ENCODE peak calls at places on chromosomes 1 and 21, in eight cellular contexts. A is spleen; Y is effector memory CD8-positive, alpha-beta T cell; U is activated CD4-positive, CD25-positive, alpha-beta regulatory T cell treated with anti-CD3 and anti-CD28 coated beads, Interleukin-2, amount 50 U/mL, for 72 hours; Z is HTR-8/SVneo; V is right cardiac atrium; J is stimulated activated CD8-positive, alpha-beta memory T cell treated with anti-CD3 and anti-CD28 coated beads, Interleukin-2, amount 100 ng/mL, for 1 hour; H is AG10803. I is an unnamed sample.

GRCh38 chr1:34199927-34200326 is 23.2 kb downstream of the C1orf94 start:
- DNase-seq in A (no peak), V (no peak), H (peak), J (no peak), Y (no peak), U (no peak), Z (peak), I (no peak)

GRCh38 chr1:41503507-41504125 is 19.1 kb upstream of the EDN2 start:
- DNase-seq in Z (no peak), Y (no peak), H (peak), J (no peak), V (no peak), A (no peak), U (no peak), I (no peak)

GRCh38 chr1:26913754-26914619 is at the start of gene NR0B2:
- DNase-seq in J (no peak), V (peak), Y (no peak), Z (no peak), H (no peak), U (no peak), A (peak), I (peak)

GRCh38 chr1:184986250-184986649 is 11.9 kb upstream of the NIBAN1 start:
- DNase-seq in V (no peak), J (no peak), Z (no peak), U (no peak), Y (no peak), H (peak), A (no peak), I (no peak)

GRCh38 chr1:56758135-56758534 is 61.1 kb downstream of the FYB2 start:
- DNase-seq in H (no peak), A (no peak), U (no peak), Y (no peak), V (peak), J (no peak), Z (no peak), I (no peak)

GRCh38 chr1:157369808-157370521 is 182.3 kb downstream of the FCRL5 start:
- DNase-seq in H (peak), Y (peak), A (no peak), V (no peak), U (no peak), Z (peak), J (no peak), I (peak)

GRCh38 chr21:15730484-15731242 is 881 bp downstream of the USP25 start:
- DNase-seq in V (peak), A (no peak), J (no peak), U (no peak), Z (no peak), H (no peak), Y (no peak), I (peak)

GRCh38 chr1:231160851-231161710 is 777 bp upstream of the TRIM67 start:
- DNase-seq in U (no peak), Y (no peak), Z (no peak), V (peak), H (no peak), J (no peak), A (no peak), I (no peak)

GRCh38 chr1:234481771-234482170 is 2.8 kb upstream of the TARBP1 start:
- DNase-seq in V (no peak), U (no peak), Z (no peak), A (no peak), J (no peak), Y (no peak), H (no peak), I (no peak)

GRCh38 chr1:215132156-215132555 is 49.6 kb downstream of the KCNK2 start:
- DNase-seq in J (no peak), Y (no peak), V (no peak), U (no peak), A (no peak), H (peak), Z (no peak), I (no peak)

GRCh38 chr1:52127181-52128175 is 14.4 kb upstream of the ZFYVE9 start:
- DNase-seq in V (no peak), Y (peak), H (peak), Z (peak), J (no peak), U (no peak), A (no peak), I (peak)

GRCh38 chr21:31371715-31372114 is 27.7 kb upstream of the TIAM1 start:
- DNase-seq in H (no peak), U (no peak), V (no peak), Y (no peak), J (no peak), Z (no peak), A (no peak), I (no peak)

GRCh38 chr1:67563684-67564083 is 121.3 kb upstream of the GADD45A start:
- DNase-seq in U (no peak), A (no peak), J (no peak), H (no peak), Y (no peak), Z (no peak), V (no peak), I (no peak)

GRCh38 chr1:221337106-221337505 is 404.8 kb downstream of the DUSP10 start:
- DNase-seq in A (no peak), H (no peak), U (no peak), Y (no peak), Z (no peak), V (no peak), J (no peak), I (no peak)

GRCh38 chr1:200035956-200036615 is 8.6 kb downstream of the NR5A2 start:
- DNase-seq in V (no peak), Y (no peak), H (no peak), U (no peak), A (no peak), J (no peak), Z (no peak), I (peak)

I was measured in RPMI8226.